ENCODE peak calls at places on chromosomes 1 and 21, in ten cellular contexts. D is A549, N is right lobe of liver, Y is body of pancreas, V is H1, K is prostate gland, X is suprapubic skin, M is heart left ventricle, P is IMR-90, H is stomach. I is an unnamed sample. For H3K4me1, the result is how much of the 10 kb centered on the place peaks cover.

GRCh38 chr1:29801003-29801402 is 564.7 kb downstream of the PTPRU start:
- DNase-seq in Y (no peak), H (no peak), X (no peak), D (no peak), V (no peak), N (no peak), P (no peak), K (no peak), M (no peak), I (no peak)

GRCh38 chr1:207831517-207832327 is 79.2 kb downstream of the CD34 start:
- DNase-seq in D (no peak), M (no peak), Y (no peak), N (no peak), H (no peak), K (no peak), P (peak), V (no peak), X (no peak), I (no peak)

GRCh38 chr1:67941155-67941554 is 107.9 kb upstream of the GNG12 start:
- DNase-seq in D (no peak), K (no peak), X (no peak), P (no peak), V (no peak), M (no peak), H (no peak), N (no peak), Y (no peak), I (no peak)

GRCh38 chr1:41663671-41664400 is 179.4 kb upstream of the EDN2 start:
- DNase-seq in V (no peak), Y (no peak), K (no peak), H (no peak), X (no peak), P (peak), N (no peak), D (no peak), M (no peak), I (no peak)

GRCh38 chr1:156608036-156608674 is 6.9 kb upstream of the GPATCH4 start:
- DNase-seq in D (peak), Y (peak), N (no peak), V (peak), H (peak), M (peak), P (peak), X (no peak), K (peak), I (no peak)

GRCh38 chr1:150970818-150971582 is 3.6 kb downstream of the CERS2 start:
- DNase-seq in K (peak), H (peak), V (no peak), P (peak), M (peak), D (no peak), N (peak), X (peak), Y (peak), I (peak)

GRCh38 chr1:12541274-12542137 is 76.5 kb downstream of the DHRS3 start:
- DNase-seq in N (peak), X (no peak), V (no peak), K (no peak), P (peak), Y (peak), M (peak), D (no peak), H (no peak), I (peak)

GRCh38 chr1:241990040-241990439 is 8.9 kb downstream of the MAP1LC3C start:
- DNase-seq in K (no peak), P (peak), M (peak), X (peak), D (peak), N (peak), V (no peak), H (peak), Y (peak), I (peak)

GRCh38 chr21:31335957-31336738 is 7.9 kb downstream of the TIAM1 start:
- DNase-seq in M (peak), K (no peak), P (peak), D (peak), Y (peak), N (no peak), V (no peak), X (no peak), H (no peak), I (no peak)

GRCh38 chr1:243623831-243624230 is 226.2 kb downstream of the AKT3 start:
- DNase-seq in K (no peak), D (no peak), Y (no peak), P (peak), H (no peak), X (no peak), V (no peak), M (no peak), N (no peak), I (no peak)

GRCh38 chr1:32199717-32200072 is 700 bp upstream of the CCDC28B start:
- DNase-seq in P (peak), Y (peak), N (peak), K (no peak), V (peak), H (peak), X (no peak), D (no peak), M (peak), I (peak)

GRCh38 chr1:84540759-84541158 is 33.5 kb downstream of the CTBS start:
- DNase-seq in H (no peak), D (no peak), V (no peak), K (no peak), Y (no peak), N (no peak), P (no peak), X (no peak), M (no peak), I (no peak)
- TF ChIP-seq POLR2A in H (no peak), D (no peak), V (no peak), K (no peak), Y (no peak), N (no peak), P (no peak), X (no peak), M (no peak), I (no peak)

GRCh38 chr1:9294910-9295636 is 2.4 kb downstream of the SPSB1 start:
- DNase-seq in Y (no peak), P (peak), H (no peak), K (no peak), D (no peak), V (no peak), N (no peak), M (peak), X (peak), I (no peak)
- H3K4me1 ChIP-seq in Y (half or more), P (under half), H (half or more), K (under half), D (half or more), V (under half), N (under half), M (under half), X (half or more), I (under half)

GRCh38 chr1:89546934-89547562 is 22.4 kb downstream of the LRRC8B start:
- DNase-seq in Y (no peak), V (no peak), N (no peak), K (no peak), H (no peak), X (no peak), P (no peak), M (no peak), D (no peak), I (no peak)

GRCh38 chr1:89548486-89548857 is 23.8 kb downstream of the LRRC8B start:
- DNase-seq in N (no peak), M (no peak), Y (no peak), D (no peak), K (no peak), H (no peak), P (no peak), X (no peak), V (no peak), I (no peak)

GRCh38 chr1:89546082-89546889 is 21.7 kb downstream of the LRRC8B start:
- DNase-seq in K (peak), Y (no peak), X (no peak), N (no peak), P (peak), M (no peak), V (no peak), H (no peak), D (no peak), I (no peak)

GRCh38 chr1:89547563-89548485 is 23.2 kb downstream of the LRRC8B start:
- DNase-seq in V (no peak), P (peak), N (peak), X (peak), Y (peak), D (no peak), K (peak), M (no peak), H (no peak), I (no peak)

DNA sequence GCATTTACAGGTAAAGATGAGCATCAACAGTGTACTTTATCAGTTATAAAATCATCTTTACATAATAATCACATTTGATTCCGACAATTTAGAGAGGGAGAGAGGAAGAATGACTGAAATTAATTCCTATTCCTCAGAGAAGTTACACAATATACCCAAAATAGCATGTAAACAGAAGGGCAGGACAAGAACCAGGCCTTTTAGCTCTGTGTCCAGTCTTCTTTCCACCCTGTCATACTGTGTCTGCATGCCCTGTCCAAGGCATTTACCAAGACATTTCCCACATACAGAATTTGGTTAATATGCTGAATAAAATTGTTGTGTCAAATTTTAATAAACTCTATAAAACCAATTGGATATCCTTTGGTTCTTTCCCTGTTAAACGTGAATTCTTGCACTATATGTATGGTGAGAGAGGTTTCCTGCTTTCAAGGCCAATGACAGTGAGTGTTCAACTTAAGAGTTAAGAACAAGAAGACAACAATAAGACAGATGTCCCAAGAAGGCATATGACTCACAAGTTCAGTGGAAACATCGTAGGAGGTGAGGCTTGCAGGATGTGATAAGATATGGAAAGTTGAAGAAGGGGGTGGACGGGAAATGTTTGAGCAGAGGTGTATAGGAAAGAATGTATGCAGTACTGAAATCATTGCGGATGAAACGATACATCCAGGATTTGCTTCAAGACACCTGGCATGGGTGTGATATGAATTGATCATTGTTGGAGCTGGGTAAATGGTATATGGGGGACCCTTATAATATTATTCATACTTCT is 20.8 kb downstream of the LRRC8B start:
- DNase-seq in D (no peak), V (no peak), X (no peak), P (peak), H (no peak), K (no peak), Y (no peak), N (no peak), M (no peak), I (no peak)
- TF ChIP-seq POLR2A in D (no peak), V (no peak), X (no peak), P (no peak), H (no peak), K (no peak), Y (no peak), N (no peak), M (no peak), I (no peak)

GRCh38 chr1:240691521-240692338 is 79.8 kb upstream of the GREM2 start:
- DNase-seq in X (peak), V (peak), H (peak), Y (peak), P (peak), N (peak), D (peak), K (no peak), M (no peak), I (peak)

GRCh38 chr1:240695416-240695815 is 83.5 kb upstream of the GREM2 start:
- DNase-seq in P (no peak), D (no peak), V (no peak), K (no peak), Y (no peak), X (no peak), N (no peak), M (no peak), H (no peak), I (no peak)

GRCh38 chr1:240693844-240694243 is 81.9 kb upstream of the GREM2 start:
- DNase-seq in X (no peak), P (no peak), D (no peak), Y (no peak), V (no peak), K (no peak), N (no peak), M (no peak), H (no peak), I (no peak)

GRCh38 chr1:240692339-240692705 is 80.4 kb upstream of the GREM2 start:
- DNase-seq in P (no peak), N (no peak), M (no peak), K (no peak), Y (no peak), H (no peak), D (no peak), V (no peak), X (no peak), I (no peak)

DNA sequence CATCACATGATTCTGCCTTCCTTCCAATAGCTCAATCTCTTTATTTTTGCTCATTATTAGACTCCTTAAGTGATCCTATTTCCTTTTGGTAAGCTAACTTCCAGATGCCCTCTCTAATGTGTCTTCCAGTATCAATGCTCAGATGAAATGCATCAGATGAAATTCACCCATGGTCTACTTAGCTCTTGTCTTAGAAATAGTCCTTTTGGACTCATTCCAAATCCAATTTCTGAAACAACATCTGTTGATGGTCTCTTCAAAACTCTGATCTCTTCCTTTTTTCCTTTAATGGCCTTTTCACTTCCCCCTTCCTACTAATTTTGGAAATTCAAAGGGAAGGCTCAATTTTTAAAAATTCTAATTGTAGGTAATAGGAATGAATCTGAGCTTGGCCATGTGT is 81.1 kb upstream of the GREM2 start:
- DNase-seq in V (no peak), K (no peak), X (no peak), M (no peak), N (no peak), Y (no peak), D (no peak), P (no peak), H (no peak), I (no peak)
- H3K4me1 ChIP-seq in V (under half), K (under half), X (under half), M (under half), N (under half), Y (under half), D (under half), P (under half), H (under half), I (under half)